ENCODE peak calls at places on chromosomes 4 and X, in four cellular contexts. Z, X, J and I are unnamed samples.

GRCh38 chr4:119113033-119113655 is 22.5 kb upstream of the MYOZ2 start:
- DNase-seq in Z (no peak), X (no peak), J (no peak), I (no peak)

GRCh38 chr4:77881460-77882295 is 19.0 kb downstream of the MRPL1 start:
- DNase-seq in Z (peak), X (no peak), J (peak), I (peak)

GRCh38 chrX:151896734-151897474 is 15.8 kb upstream of the MAGEA4 start:
- DNase-seq in Z (peak), X (no peak), J (no peak), I (no peak)

GRCh38 chrX:3577551-3577950 is 135.9 kb downstream of the PRKX start:
- DNase-seq in Z (no peak), X (no peak), J (no peak), I (no peak)

GRCh38 chr4:53306729-53307128 is 59.1 kb downstream of the SCFD2 start:
- DNase-seq in Z (no peak), X (no peak), J (no peak), I (no peak)

GRCh38 chr4:164701665-164702064 is 52.3 kb upstream of the SMIM31 start:
- DNase-seq in Z (no peak), X (no peak), J (no peak), I (no peak)

GRCh38 chr4:38865445-38865844 is 2.2 kb upstream of the FAM114A1 start:
- DNase-seq in Z (no peak), X (no peak), J (peak), I (no peak)

GRCh38 chrX:30990361-30990760 is 81.5 kb downstream of the FTHL17 start:
- DNase-seq in Z (no peak), X (no peak), J (no peak), I (no peak)

GRCh38 chrX:53309837-53310236 is 28.5 kb upstream of the IQSEC2 start:
- DNase-seq in Z (no peak), X (no peak), J (no peak), I (no peak)

GRCh38 chr4:71287305-71287704 is 51.5 kb upstream of the SLC4A4 start:
- DNase-seq in Z (no peak), X (no peak), J (no peak), I (no peak)

GRCh38 chr4:10806993-10807645 is 122.6 kb upstream of the CLNK start:
- DNase-seq in Z (no peak), X (no peak), J (no peak), I (no peak)

GRCh38 chr4:7371122-7371941 is 63.4 kb downstream of the PSAPL1 start:
- DNase-seq in Z (no peak), X (no peak), J (no peak), I (no peak)

GRCh38 chr4:128468485-128468989 is 180.9 kb upstream of the PGRMC2 start:
- DNase-seq in Z (peak), X (peak), J (peak), I (peak)

GRCh38 chr4:3283916-3284315 is 8.9 kb upstream of the RGS12 start:
- DNase-seq in Z (no peak), X (no peak), J (no peak), I (no peak)

GRCh38 chr4:5078015-5078414 is 26.7 kb downstream of the STK32B start:
- DNase-seq in Z (peak), X (no peak), J (no peak), I (no peak)

GRCh38 chrX:2402361-2402690 is 98.5 kb downstream of the DHRSX start:
- DNase-seq in Z (no peak), X (no peak), J (no peak), I (no peak)

GRCh38 chrX:9926002-9926401 is 41.2 kb upstream of the CLDN34 start:
- DNase-seq in Z (no peak), X (no peak), J (no peak), I (no peak)

GRCh38 chr4:98261291-98262271 is at the start of gene RAP1GDS1:
- DNase-seq in Z (peak), X (peak), J (peak), I (peak)
- TF ChIP-seq POLR2A in Z (peak), X (no peak), J (no peak), I (peak)

GRCh38 chrX:136039968-136040367 is 54.7 kb downstream of the SLC9A6 start:
- DNase-seq in Z (no peak), X (no peak), J (no peak), I (no peak)
- TF ChIP-seq POLR2A in Z (no peak), X (no peak), J (no peak), I (no peak)

GRCh38 chr4:148845609-148846008 is 403.4 kb upstream of the NR3C2 start:
- DNase-seq in Z (no peak), X (no peak), J (peak), I (no peak)
- TF ChIP-seq POLR2A in Z (no peak), X (no peak), J (no peak), I (no peak)

GRCh38 chrX:41084044-41084359 is 1.2 kb upstream of the USP9X start:
- DNase-seq in Z (no peak), X (no peak), J (no peak), I (no peak)

GRCh38 chrX:41085883-41086626 is 810 bp downstream of the USP9X start:
- DNase-seq in Z (no peak), X (peak), J (peak), I (peak)

GRCh38 chrX:41084360-41085104 is 713 bp upstream of the USP9X start:
- DNase-seq in Z (peak), X (peak), J (peak), I (peak)

GRCh38 chrX:41086627-41086932 is 1.3 kb downstream of the USP9X start:
- DNase-seq in Z (peak), X (no peak), J (peak), I (peak)

GRCh38 chrX:41085105-41085882 is at the start of gene USP9X:
- DNase-seq in Z (peak), X (peak), J (peak), I (peak)
- TF ChIP-seq POLR2A in Z (peak), X (no peak), J (peak), I (no peak)